ENCODE peak calls at places on chromosomes 16 and 17, in four cellular contexts. One of them, this sample, is unnamed.

GRCh38 chr17:57135748-57136342 is 50.8 kb downstream of the AKAP1 start:
- DNase-seq in CD4-positive, CD25-positive, alpha-beta regulatory T cell: no peak
- DNase-seq in Panc1: no peak
- DNase-seq in cardiac muscle cell: no peak
- DNase-seq in this sample: no peak

GRCh38 chr16:64240586-64240985 is 881.3 kb downstream of the CDH11 start:
- DNase-seq in CD4-positive, CD25-positive, alpha-beta regulatory T cell: no peak
- DNase-seq in Panc1: no peak
- DNase-seq in cardiac muscle cell: no peak
- DNase-seq in this sample: no peak

GRCh38 chr17:73399056-73399455 is 87.3 kb upstream of the CDC42EP4 start:
- DNase-seq in CD4-positive, CD25-positive, alpha-beta regulatory T cell: no peak
- DNase-seq in Panc1: no peak
- DNase-seq in cardiac muscle cell: no peak
- DNase-seq in this sample: no peak

GRCh38 chr16:12573300-12573699 is 230.4 kb downstream of the CPPED1 start:
- DNase-seq in CD4-positive, CD25-positive, alpha-beta regulatory T cell: no peak
- DNase-seq in Panc1: no peak
- DNase-seq in cardiac muscle cell: no peak
- DNase-seq in this sample: no peak

GRCh38 chr17:40304464-40304863 is 4.5 kb upstream of the RARA start:
- DNase-seq in CD4-positive, CD25-positive, alpha-beta regulatory T cell: no peak
- DNase-seq in Panc1: no peak
- DNase-seq in cardiac muscle cell: peak; percentile 89
- DNase-seq in this sample: no peak

GRCh38 chr16:3511286-3512180 is 10.7 kb downstream of the CLUAP1 start:
- DNase-seq in CD4-positive, CD25-positive, alpha-beta regulatory T cell: peak; percentile 43
- DNase-seq in Panc1: no peak
- DNase-seq in cardiac muscle cell: no peak
- DNase-seq in this sample: no peak

GRCh38 chr17:64428406-64428805 is 20.5 kb upstream of the MILR1 start:
- DNase-seq in CD4-positive, CD25-positive, alpha-beta regulatory T cell: no peak
- DNase-seq in Panc1: no peak
- DNase-seq in cardiac muscle cell: no peak
- DNase-seq in this sample: no peak

GRCh38 chr17:50533720-50534148 is 1.2 kb downstream of the EPN3 start:
- DNase-seq in CD4-positive, CD25-positive, alpha-beta regulatory T cell: no peak
- DNase-seq in Panc1: no peak
- DNase-seq in cardiac muscle cell: peak; percentile 77
- DNase-seq in this sample: no peak

GRCh38 chr16:57165923-57166322 is 19.9 kb downstream of the PSME3IP1 start:
- DNase-seq in CD4-positive, CD25-positive, alpha-beta regulatory T cell: no peak
- DNase-seq in Panc1: no peak
- DNase-seq in cardiac muscle cell: peak; percentile 76
- DNase-seq in this sample: no peak

GRCh38 chr17:71628306-71628705 is 492.5 kb upstream of the SOX9 start:
- DNase-seq in CD4-positive, CD25-positive, alpha-beta regulatory T cell: no peak
- DNase-seq in Panc1: no peak
- DNase-seq in cardiac muscle cell: no peak
- DNase-seq in this sample: peak; percentile 6

GRCh38 chr16:878071-878784 is 77.7 kb upstream of the GNG13 start:
- DNase-seq in CD4-positive, CD25-positive, alpha-beta regulatory T cell: peak; percentile 26
- DNase-seq in Panc1: no peak
- DNase-seq in cardiac muscle cell: no peak
- DNase-seq in this sample: no peak

GRCh38 chr16:68915561-68915960 is 72.2 kb downstream of the TANGO6 start:
- DNase-seq in CD4-positive, CD25-positive, alpha-beta regulatory T cell: no peak
- DNase-seq in Panc1: no peak
- DNase-seq in cardiac muscle cell: peak; percentile 22
- DNase-seq in this sample: no peak

GRCh38 chr17:4189280-4189679 is 46.3 kb downstream of the CYB5D2 start:
- DNase-seq in CD4-positive, CD25-positive, alpha-beta regulatory T cell: no peak
- DNase-seq in Panc1: no peak
- DNase-seq in cardiac muscle cell: no peak
- DNase-seq in this sample: no peak

GRCh38 chr16:13390093-13390985 is 488.9 kb downstream of the SHISA9 start:
- DNase-seq in CD4-positive, CD25-positive, alpha-beta regulatory T cell: no peak
- DNase-seq in Panc1: no peak
- DNase-seq in cardiac muscle cell: no peak
- DNase-seq in this sample: no peak

GRCh38 chr16:16828913-16829398 is 450.0 kb downstream of the NPIPA7 start:
- DNase-seq in CD4-positive, CD25-positive, alpha-beta regulatory T cell: no peak
- DNase-seq in Panc1: no peak
- DNase-seq in cardiac muscle cell: no peak
- DNase-seq in this sample: peak; percentile 9

GRCh38 chr17:48382989-48383388 is 47.0 kb downstream of the SKAP1 start:
- DNase-seq in CD4-positive, CD25-positive, alpha-beta regulatory T cell: no peak
- DNase-seq in Panc1: no peak
- DNase-seq in cardiac muscle cell: no peak
- DNase-seq in this sample: no peak

GRCh38 chr17:6108987-6109386 is 38.8 kb downstream of the WSCD1 start:
- DNase-seq in CD4-positive, CD25-positive, alpha-beta regulatory T cell: no peak
- DNase-seq in Panc1: no peak
- DNase-seq in cardiac muscle cell: no peak
- DNase-seq in this sample: no peak

DNA sequence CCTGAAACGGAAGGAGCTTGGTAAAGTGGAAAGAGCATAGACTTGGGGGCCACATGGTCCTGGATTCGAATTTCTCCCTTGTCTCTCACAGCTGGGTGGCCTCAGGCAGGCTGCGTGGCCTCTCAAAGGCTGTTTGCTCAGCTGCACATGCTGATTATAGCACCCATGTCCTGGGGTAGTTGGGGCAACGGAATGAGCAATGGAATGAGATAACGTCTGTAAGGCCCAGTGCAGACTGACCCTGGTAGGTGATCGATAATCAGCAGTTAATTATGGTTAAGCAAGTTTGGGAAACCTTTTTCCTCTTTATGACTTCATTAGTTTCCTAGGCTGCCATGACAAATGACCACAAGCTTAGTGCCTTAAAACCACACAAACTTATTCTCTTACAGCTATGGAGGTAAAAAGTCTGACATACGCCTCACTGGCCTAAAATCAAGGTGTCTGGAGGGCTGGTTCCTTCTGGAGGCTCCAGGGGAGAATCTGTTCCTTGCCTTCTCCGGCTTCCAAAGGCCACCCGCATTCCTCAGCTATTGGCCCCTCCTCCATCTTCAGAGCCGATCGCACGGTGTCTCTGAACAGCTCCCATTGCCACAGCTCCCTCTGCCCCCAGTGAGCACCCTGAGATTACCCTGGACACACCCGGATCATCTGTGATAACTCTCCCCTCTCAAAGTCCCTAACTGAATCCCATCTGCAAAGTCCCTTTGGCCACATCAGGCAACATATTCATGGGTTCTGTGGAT is 294.9 kb upstream of the FOXF1 start:
- DNase-seq in CD4-positive, CD25-positive, alpha-beta regulatory T cell: no peak
- DNase-seq in Panc1: no peak
- DNase-seq in cardiac muscle cell: no peak
- DNase-seq in this sample: no peak
- H3K27ac ChIP-seq in CD4-positive, CD25-positive, alpha-beta regulatory T cell: no peak overlapping the region
- H3K27ac ChIP-seq in Panc1: no peak overlapping the region
- H3K27ac ChIP-seq in cardiac muscle cell: no peak overlapping the region
- H3K27ac ChIP-seq in this sample: no peak overlapping the region

GRCh38 chr17:76924345-76925332 is 56.4 kb downstream of the MGAT5B start:
- DNase-seq in CD4-positive, CD25-positive, alpha-beta regulatory T cell: no peak
- DNase-seq in Panc1: no peak
- DNase-seq in cardiac muscle cell: no peak
- DNase-seq in this sample: no peak
- H3K4me1 ChIP-seq in CD4-positive, CD25-positive, alpha-beta regulatory T cell: no peaks in the 10 kb centered on the region
- H3K4me1 ChIP-seq in Panc1: peaks cover 14% of the 10 kb centered on the region
- H3K4me1 ChIP-seq in cardiac muscle cell: no peaks in the 10 kb centered on the region
- H3K4me1 ChIP-seq in this sample: peaks cover 4% of the 10 kb centered on the region

GRCh38 chr17:74544991-74545441 is 899 bp downstream of the CD300C start:
- DNase-seq in CD4-positive, CD25-positive, alpha-beta regulatory T cell: no peak
- DNase-seq in Panc1: no peak
- DNase-seq in cardiac muscle cell: no peak
- DNase-seq in this sample: no peak

GRCh38 chr17:74542727-74543383 is 3.1 kb downstream of the CD300C start:
- DNase-seq in CD4-positive, CD25-positive, alpha-beta regulatory T cell: no peak
- DNase-seq in Panc1: no peak
- DNase-seq in cardiac muscle cell: no peak
- DNase-seq in this sample: no peak

GRCh38 chr17:74545456-74546230 is at the start of gene CD300C:
- DNase-seq in CD4-positive, CD25-positive, alpha-beta regulatory T cell: peak; percentile 23
- DNase-seq in Panc1: no peak
- DNase-seq in cardiac muscle cell: no peak
- DNase-seq in this sample: no peak

GRCh38 chr17:74543406-74543805 is 2.5 kb downstream of the CD300C start:
- DNase-seq in CD4-positive, CD25-positive, alpha-beta regulatory T cell: no peak
- DNase-seq in Panc1: no peak
- DNase-seq in cardiac muscle cell: no peak
- DNase-seq in this sample: no peak

DNA sequence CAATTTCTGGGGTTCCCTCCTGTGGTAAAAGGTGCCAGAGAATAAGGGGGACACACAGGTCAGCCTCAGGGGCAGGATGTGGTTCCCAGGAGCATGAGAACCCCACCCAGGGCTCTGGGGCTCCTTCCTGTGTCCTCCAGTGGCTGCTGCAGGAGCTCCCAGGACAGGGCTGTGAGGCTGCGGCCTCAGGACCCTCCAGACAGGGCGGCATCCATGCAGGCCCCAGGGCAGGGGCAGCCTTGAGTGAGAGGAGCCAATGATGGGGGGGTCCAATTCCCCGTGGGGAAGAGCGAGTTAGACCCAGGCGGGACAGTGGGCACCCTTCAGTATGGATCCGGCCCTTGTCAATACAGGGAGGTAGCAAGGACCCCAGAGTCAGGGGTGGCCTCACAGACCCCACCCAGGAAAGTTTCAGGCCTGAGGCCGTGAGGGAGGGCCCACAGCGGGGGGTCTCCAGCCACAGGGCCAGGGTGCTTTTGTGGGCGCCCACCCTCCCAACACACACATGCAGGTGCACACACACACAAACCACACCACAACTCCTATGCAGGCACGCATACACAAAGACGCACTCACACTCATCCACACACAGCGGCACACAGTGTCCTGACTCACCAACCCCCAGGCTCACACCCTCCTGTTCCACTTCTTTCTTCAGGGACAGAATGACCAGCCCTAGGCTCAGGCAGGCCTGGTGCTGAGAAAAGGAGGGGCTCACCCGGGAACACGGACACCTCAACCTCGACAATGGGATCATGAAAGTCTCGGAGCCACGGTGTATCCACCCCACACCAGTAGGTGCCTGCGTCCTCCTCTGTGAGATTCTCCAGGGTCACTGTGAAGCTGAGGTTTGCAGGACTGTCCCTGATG is 1.8 kb downstream of the CD300C start:
- DNase-seq in CD4-positive, CD25-positive, alpha-beta regulatory T cell: no peak
- DNase-seq in Panc1: no peak
- DNase-seq in cardiac muscle cell: no peak
- DNase-seq in this sample: no peak
- H3K27me3 ChIP-seq in CD4-positive, CD25-positive, alpha-beta regulatory T cell: no peaks in the 10 kb centered on the region
- H3K27me3 ChIP-seq in Panc1: no peaks in the 10 kb centered on the region
- H3K27me3 ChIP-seq in cardiac muscle cell: no peaks in the 10 kb centered on the region
- H3K27me3 ChIP-seq in this sample: peaks cover 63% of the 10 kb centered on the region

GRCh38 chr17:76948301-76948700 is 80.1 kb downstream of the MGAT5B start:
- DNase-seq in CD4-positive, CD25-positive, alpha-beta regulatory T cell: no peak
- DNase-seq in Panc1: no peak
- DNase-seq in cardiac muscle cell: no peak
- DNase-seq in this sample: no peak

GRCh38 chr17:76947771-76948170 is 79.6 kb downstream of the MGAT5B start:
- DNase-seq in CD4-positive, CD25-positive, alpha-beta regulatory T cell: no peak
- DNase-seq in Panc1: no peak
- DNase-seq in cardiac muscle cell: no peak
- DNase-seq in this sample: no peak

GRCh38 chr17:76949913-76950695 is 81.9 kb downstream of the MGAT5B start:
- DNase-seq in CD4-positive, CD25-positive, alpha-beta regulatory T cell: no peak
- DNase-seq in Panc1: no peak
- DNase-seq in cardiac muscle cell: no peak
- DNase-seq in this sample: no peak

GRCh38 chr17:76947309-76947708 is 79.1 kb downstream of the MGAT5B start:
- DNase-seq in CD4-positive, CD25-positive, alpha-beta regulatory T cell: no peak
- DNase-seq in Panc1: no peak
- DNase-seq in cardiac muscle cell: no peak
- DNase-seq in this sample: no peak

DNA sequence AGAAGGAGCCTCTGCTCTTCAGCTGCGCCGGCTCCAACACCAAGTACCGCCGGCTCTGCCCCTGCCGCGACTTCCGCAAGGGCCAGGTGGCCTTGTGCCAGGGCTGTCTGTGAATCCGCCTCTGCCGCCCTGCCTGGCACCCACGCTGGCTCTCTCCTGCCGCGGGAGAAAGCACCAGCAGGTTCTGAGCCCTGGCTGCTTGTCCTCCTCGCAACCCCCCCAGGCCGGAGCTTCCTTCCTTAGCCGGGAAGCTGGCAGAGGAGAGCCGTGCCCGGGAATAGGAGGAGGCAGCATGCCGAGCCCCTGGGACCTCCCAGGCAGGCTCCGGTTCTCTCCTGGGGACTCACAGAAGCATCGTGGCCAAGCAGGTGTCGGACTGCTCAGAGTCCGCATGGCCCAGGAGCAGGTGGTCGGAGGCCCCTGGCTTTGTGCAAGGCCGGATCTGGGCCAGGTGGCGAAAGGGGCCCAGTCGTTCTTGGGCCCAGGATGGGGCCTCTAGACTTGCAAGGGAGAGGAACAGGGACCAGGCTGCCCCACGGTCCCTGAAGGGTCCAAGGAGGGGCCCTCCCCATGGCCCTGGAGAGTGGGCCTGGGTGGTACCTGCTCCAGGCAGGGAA is 80.6 kb downstream of the MGAT5B start:
- DNase-seq in CD4-positive, CD25-positive, alpha-beta regulatory T cell: no peak
- DNase-seq in Panc1: no peak
- DNase-seq in cardiac muscle cell: no peak
- DNase-seq in this sample: no peak
- H3K27ac ChIP-seq in CD4-positive, CD25-positive, alpha-beta regulatory T cell: no peak overlapping the region
- H3K27ac ChIP-seq in Panc1: no peak overlapping the region
- H3K27ac ChIP-seq in cardiac muscle cell: no peak overlapping the region
- H3K27ac ChIP-seq in this sample: no peak overlapping the region

GRCh38 chr17:34383225-34383615 is 20.2 kb upstream of the CCL1 start:
- DNase-seq in CD4-positive, CD25-positive, alpha-beta regulatory T cell: no peak
- DNase-seq in Panc1: no peak
- DNase-seq in cardiac muscle cell: no peak
- DNase-seq in this sample: no peak
- H3K4me1 ChIP-seq in CD4-positive, CD25-positive, alpha-beta regulatory T cell: peaks cover 6% of the 10 kb centered on the region
- H3K4me1 ChIP-seq in Panc1: no peaks in the 10 kb centered on the region
- H3K4me1 ChIP-seq in cardiac muscle cell: no peaks in the 10 kb centered on the region
- H3K4me1 ChIP-seq in this sample: peaks cover 16% of the 10 kb centered on the region

GRCh38 chr17:79695293-79696158 is 35.2 kb upstream of the ENPP7 start:
- DNase-seq in CD4-positive, CD25-positive, alpha-beta regulatory T cell: no peak
- DNase-seq in Panc1: no peak
- DNase-seq in cardiac muscle cell: peak; percentile 91
- DNase-seq in this sample: peak; percentile 59
- H3K27me3 ChIP-seq in CD4-positive, CD25-positive, alpha-beta regulatory T cell: no peaks in the 10 kb centered on the region
- H3K27me3 ChIP-seq in Panc1: no peaks in the 10 kb centered on the region
- H3K27me3 ChIP-seq in cardiac muscle cell: no peaks in the 10 kb centered on the region
- H3K27me3 ChIP-seq in this sample: peaks cover 35% of the 10 kb centered on the region

DNA sequence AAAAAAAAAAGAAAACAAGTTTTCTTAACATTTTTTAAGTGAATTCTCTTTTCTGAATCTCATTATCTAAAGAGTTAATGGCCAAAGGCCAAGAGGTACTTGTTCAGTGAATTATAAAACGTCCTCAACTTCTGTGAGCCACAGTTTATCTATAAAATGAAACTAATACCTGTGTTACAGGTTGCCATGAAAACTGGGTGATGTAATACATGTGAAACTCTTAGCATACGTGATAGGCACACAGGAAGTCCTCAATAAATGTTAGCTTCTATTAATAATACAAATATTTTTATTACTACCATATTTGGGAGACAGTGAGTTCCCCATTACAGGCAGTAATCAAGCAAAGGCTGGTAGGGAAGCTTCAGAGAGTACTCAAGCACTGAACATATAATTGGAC is 13.5 kb upstream of the INPP5K start:
- DNase-seq in CD4-positive, CD25-positive, alpha-beta regulatory T cell: peak; percentile 35
- DNase-seq in Panc1: no peak
- DNase-seq in cardiac muscle cell: no peak
- DNase-seq in this sample: no peak
- H3K27ac ChIP-seq in CD4-positive, CD25-positive, alpha-beta regulatory T cell: peak overlapping the region; percentile 8
- H3K27ac ChIP-seq in Panc1: no peak overlapping the region
- H3K27ac ChIP-seq in cardiac muscle cell: no peak overlapping the region
- H3K27ac ChIP-seq in this sample: no peak overlapping the region